ENCODE peak calls at places on chromosomes 16 and 17, in seven cellular contexts. D is fibroblast of pulmonary artery, V is psoas muscle, I is mammary epithelial cell, E is cardiac fibroblast, W is brain microvascular endothelial cell, Q is BE2C. J is an unnamed sample.

GRCh38 chr16:70416748-70417616 is 21.9 kb downstream of the ST3GAL2 start:
- DNase-seq in V (no peak), E (no peak), I (no peak), D (no peak), Q (no peak), W (no peak), J (peak)

GRCh38 chr17:71900830-71901229 is 220.0 kb upstream of the SOX9 start:
- DNase-seq in E (no peak), I (peak), Q (no peak), W (peak), V (no peak), D (peak), J (no peak)

GRCh38 chr17:65794572-65794971 is 233.1 kb upstream of the AXIN2 start:
- DNase-seq in E (peak), I (peak), D (peak), Q (no peak), W (peak), V (no peak), J (no peak)

GRCh38 chr17:80210348-80211108 is 9.6 kb downstream of the SGSH start:
- DNase-seq in V (no peak), I (no peak), D (no peak), Q (no peak), W (no peak), E (no peak), J (no peak)

GRCh38 chr17:16491703-16492612 is at the start of gene LRRC75A:
- DNase-seq in W (no peak), D (no peak), I (peak), V (peak), E (peak), Q (peak), J (peak)

GRCh38 chr16:56288019-56288418 is 96.7 kb downstream of the GNAO1 start:
- DNase-seq in Q (no peak), E (no peak), W (no peak), V (no peak), D (no peak), I (no peak), J (no peak)

GRCh38 chr17:73021771-73022170 is 70.7 kb downstream of the SLC39A11 start:
- DNase-seq in D (no peak), Q (no peak), I (no peak), E (no peak), W (no peak), V (no peak), J (no peak)

GRCh38 chr17:63774141-63774981 is at the start of gene DDX42:
- DNase-seq in I (no peak), Q (peak), D (peak), W (peak), V (peak), E (peak), J (peak)

GRCh38 chr17:59851431-59852375 is 41.0 kb downstream of the TUBD1 start:
- DNase-seq in E (peak), W (peak), V (peak), D (peak), I (peak), Q (no peak), J (no peak)

GRCh38 chr17:73640691-73641090 is 3.6 kb downstream of the SDK2 start:
- DNase-seq in E (no peak), I (no peak), W (no peak), Q (no peak), V (no peak), D (no peak), J (no peak)

GRCh38 chr16:86524029-86524428 is 13.7 kb downstream of the FOXF1 start:
- DNase-seq in D (no peak), I (no peak), E (no peak), Q (no peak), W (no peak), V (no peak), J (no peak)

GRCh38 chr16:67727521-67728485 is 8.7 kb upstream of the GFOD2 start:
- DNase-seq in W (no peak), D (no peak), V (no peak), Q (no peak), I (no peak), E (no peak), J (no peak)

GRCh38 chr16:9151597-9151996 is 60.2 kb downstream of the HAPSTR1 start:
- DNase-seq in W (no peak), Q (no peak), E (no peak), V (no peak), D (peak), I (no peak), J (no peak)

GRCh38 chr17:79746955-79747507 is 16.3 kb downstream of the ENPP7 start:
- DNase-seq in D (no peak), Q (no peak), I (no peak), V (no peak), W (no peak), E (peak), J (no peak)

GRCh38 chr17:82105882-82106696 is 8.1 kb upstream of the FASN start:
- DNase-seq in Q (peak), V (peak), I (peak), W (peak), E (peak), D (peak), J (peak)

GRCh38 chr17:82108038-82108998 is 10.3 kb upstream of the FASN start:
- DNase-seq in V (no peak), D (no peak), Q (no peak), I (no peak), W (no peak), E (no peak), J (no peak)

GRCh38 chr17:82106697-82107305 is 8.8 kb upstream of the FASN start:
- DNase-seq in E (no peak), D (no peak), W (no peak), Q (peak), V (no peak), I (no peak), J (peak)

GRCh38 chr17:82108999-82109480 is 11.0 kb upstream of the FASN start:
- DNase-seq in I (no peak), Q (no peak), V (no peak), D (no peak), E (no peak), W (no peak), J (no peak)

GRCh38 chr17:82107341-82107860 is 9.4 kb upstream of the FASN start:
- DNase-seq in D (no peak), E (no peak), I (no peak), W (no peak), V (no peak), Q (peak), J (peak)
- TF ChIP-seq CTCF in D (peak), E (peak), I (peak), W (peak), V (peak), Q (peak), J (peak)

GRCh38 chr16:30525844-30526136 is 576 bp downstream of the ZNF768 start:
- DNase-seq in E (no peak), V (no peak), D (no peak), I (no peak), Q (no peak), W (no peak), J (no peak)

GRCh38 chr16:30526137-30526822 is at the start of gene ZNF768:
- DNase-seq in I (peak), W (no peak), D (peak), E (peak), Q (no peak), V (peak), J (peak)

GRCh38 chr16:30528799-30529457 is 2.6 kb upstream of the ZNF768 start:
- DNase-seq in I (no peak), Q (no peak), W (no peak), D (no peak), V (no peak), E (no peak), J (no peak)

GRCh38 chr16:30527635-30528178 is 1.3 kb upstream of the ZNF768 start:
- DNase-seq in E (no peak), W (no peak), D (no peak), V (no peak), Q (no peak), I (peak), J (peak)

GRCh38 chr16:30526823-30527634 is 663 bp upstream of the ZNF768 start:
- DNase-seq in V (peak), I (peak), Q (peak), E (peak), D (peak), W (peak), J (peak)
- TF ChIP-seq CTCF in V (peak), I (no peak), Q (peak), E (peak), D (peak), W (peak), J (peak)

GRCh38 chr17:39183766-39184165 is 13.7 kb downstream of the CACNB1 start:
- DNase-seq in I (no peak), E (no peak), D (no peak), V (no peak), Q (no peak), W (no peak), J (no peak)
- TF ChIP-seq CTCF in I (no peak), E (no peak), D (no peak), V (no peak), Q (no peak), W (no peak), J (no peak)

GRCh38 chr17:27585153-27585681 is 45.8 kb upstream of the LGALS9 start:
- DNase-seq in W (no peak), E (no peak), V (no peak), Q (no peak), I (no peak), D (no peak), J (peak)
- TF ChIP-seq CTCF in W (no peak), E (no peak), V (no peak), Q (no peak), I (no peak), D (no peak), J (no peak)

GRCh38 chr17:44084131-44084538 is 13.6 kb downstream of the G6PC3 start:
- DNase-seq in E (no peak), W (no peak), D (no peak), V (no peak), I (no peak), Q (peak), J (peak)
- TF ChIP-seq CTCF in E (peak), W (peak), D (peak), V (no peak), I (peak), Q (peak), J (peak)

DNA sequence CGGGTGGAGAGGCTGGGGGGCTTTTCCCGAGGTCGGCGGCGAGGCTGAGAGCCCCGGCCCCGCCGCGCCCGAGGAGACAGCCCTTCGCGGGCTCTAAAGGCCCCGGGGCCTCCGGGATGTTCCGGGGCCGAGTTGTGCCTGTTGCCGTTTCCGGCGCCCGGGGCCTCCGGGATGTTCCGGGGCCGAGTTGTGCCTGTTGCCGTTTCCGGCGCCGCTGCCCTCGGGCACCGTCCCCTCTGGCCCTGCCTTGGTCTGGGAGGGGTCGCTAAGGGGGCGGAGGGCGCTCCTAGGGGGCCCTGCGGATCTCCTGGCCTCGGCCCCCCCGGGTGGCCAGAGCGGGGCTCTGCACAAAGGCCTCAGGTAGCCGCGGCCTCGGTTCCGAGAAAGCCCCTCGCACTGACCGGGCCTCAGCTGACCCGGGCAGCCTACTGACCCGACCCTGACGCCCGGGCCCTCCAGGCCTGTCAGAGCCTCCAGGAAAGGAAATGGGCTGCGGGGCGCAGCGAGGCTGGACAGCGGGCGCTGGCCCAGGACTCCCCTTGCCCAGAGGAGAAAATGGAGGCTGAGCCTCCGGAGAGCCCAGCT is 24.2 kb downstream of the ACTG1 start:
- DNase-seq in V (peak), Q (no peak), D (no peak), E (no peak), I (no peak), W (no peak), J (no peak)
- TF ChIP-seq CTCF in V (peak), Q (no peak), D (no peak), E (no peak), I (no peak), W (no peak), J (no peak)

GRCh38 chr16:30428055-30428454 is 1.8 kb downstream of the DCTPP1 start:
- DNase-seq in I (no peak), D (no peak), W (no peak), V (no peak), Q (no peak), E (no peak), J (no peak)

GRCh38 chr16:30429678-30430427 is at the start of gene DCTPP1:
- DNase-seq in I (peak), E (peak), Q (peak), D (peak), V (peak), W (peak), J (peak)

GRCh38 chr16:30434852-30435251 is 5.0 kb upstream of the DCTPP1 start:
- DNase-seq in V (no peak), D (no peak), Q (no peak), W (no peak), I (peak), E (no peak), J (no peak)

GRCh38 chr16:30429418-30429677 is 482 bp downstream of the DCTPP1 start:
- DNase-seq in I (no peak), E (no peak), D (no peak), Q (no peak), V (no peak), W (no peak), J (no peak)

DNA sequence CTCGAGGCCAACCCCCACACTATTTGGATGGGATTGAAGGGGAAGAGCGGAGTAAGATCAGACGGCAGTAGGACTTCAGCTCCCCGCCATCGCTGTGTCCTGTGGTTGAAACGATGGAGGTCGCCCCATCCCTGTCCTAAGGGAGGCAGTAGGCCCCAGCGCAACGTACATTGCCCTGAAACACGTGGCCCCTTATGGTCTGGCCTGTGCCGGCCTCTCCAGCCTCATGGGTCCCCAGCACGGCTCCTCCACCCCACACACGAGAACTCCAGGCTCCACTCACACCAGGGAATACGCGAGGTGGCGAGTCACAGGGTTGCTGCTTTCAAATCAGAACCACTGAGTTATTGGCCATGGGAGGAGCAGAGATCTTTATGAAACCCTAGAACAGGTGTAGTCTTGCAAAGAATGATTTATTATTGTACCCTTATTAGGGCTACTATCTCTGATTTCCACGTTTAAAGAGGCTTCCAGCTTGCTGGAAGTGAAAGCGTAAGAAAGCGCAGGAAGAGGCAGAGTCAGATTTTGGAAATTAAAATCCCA is 669 bp upstream of the DCTPP1 start:
- DNase-seq in W (no peak), D (no peak), E (no peak), V (peak), Q (peak), I (no peak), J (no peak)
- TF ChIP-seq CTCF in W (no peak), D (no peak), E (no peak), V (no peak), Q (no peak), I (no peak), J (peak)

GRCh38 chr16:48326937-48327336 is 58.3 kb downstream of the SIAH1 start:
- DNase-seq in I (no peak), W (no peak), Q (no peak), D (no peak), V (no peak), E (no peak), J (peak)

GRCh38 chr16:48330847-48331204 is 54.4 kb downstream of the SIAH1 start:
- DNase-seq in D (no peak), E (no peak), V (no peak), Q (no peak), W (no peak), I (no peak), J (no peak)

GRCh38 chr16:48332978-48333377 is 52.2 kb downstream of the SIAH1 start:
- DNase-seq in E (no peak), W (no peak), Q (no peak), I (no peak), V (no peak), D (no peak), J (no peak)

GRCh38 chr16:48330133-48330846 is 54.9 kb downstream of the SIAH1 start:
- DNase-seq in E (no peak), V (no peak), D (no peak), I (peak), Q (no peak), W (peak), J (no peak)

GRCh38 chr16:48329138-48329537 is 56.1 kb downstream of the SIAH1 start:
- DNase-seq in V (no peak), E (no peak), D (no peak), Q (no peak), W (no peak), I (no peak), J (no peak)
- TF ChIP-seq CTCF in V (no peak), E (no peak), D (no peak), Q (no peak), W (no peak), I (no peak), J (no peak)

DNA sequence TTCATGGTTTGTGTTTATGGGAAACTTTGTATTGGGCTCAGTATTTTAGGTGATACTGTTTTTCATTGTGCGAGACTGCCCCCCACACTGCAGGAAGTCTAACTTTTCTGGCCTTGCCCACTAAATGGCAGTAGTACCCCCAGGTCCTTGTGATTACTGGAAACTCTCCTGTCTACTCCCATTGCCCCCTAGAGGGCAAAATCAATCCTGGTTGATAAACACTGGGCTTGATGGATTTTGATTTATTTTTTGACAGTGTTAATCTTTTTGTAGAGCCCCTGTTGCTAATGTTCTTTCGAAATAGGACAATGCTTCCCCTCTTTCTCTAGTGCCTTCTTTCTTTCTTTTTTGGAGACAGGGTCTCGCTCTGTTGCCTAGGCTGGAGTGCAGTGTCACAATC is 15.5 kb downstream of the METTL9 start:
- DNase-seq in Q (no peak), D (no peak), E (no peak), W (no peak), V (no peak), I (no peak), J (no peak)
- TF ChIP-seq CTCF in Q (peak), D (no peak), E (no peak), W (peak), V (no peak), I (peak), J (no peak)